ENCODE peak calls at places on chromosome 19, in seven cellular contexts. E is esophagus muscularis mucosa; K is GM23248; G is neural progenitor cell; Z is upper lobe of right lung; V is effector memory CD4-positive, alpha-beta T cell; S is uterus. U is an unnamed sample.
A peak's percentile ranks its signal among the peaks of the same experiment; 100 is the strongest.

GRCh38 chr19:41785653-41786052 is 10.7 kb upstream of the CEACAM3 start:
- DNase-seq in K (peak; percentile 71), G (peak; percentile 76), S (no peak), Z (peak; percentile 81), V (peak; percentile 37), E (no peak), U (peak; percentile 55)

GRCh38 chr19:13071444-13072205 is 31.0 kb downstream of the LYL1 start:
- DNase-seq in V (no peak), S (no peak), E (no peak), Z (no peak), K (no peak), G (no peak), U (no peak)

GRCh38 chr19:33771308-33772101 is 25.2 kb upstream of the KCTD15 start:
- DNase-seq in K (peak; percentile 73), E (no peak), V (peak; percentile 45), S (peak; percentile 29), G (peak; percentile 80), Z (peak; percentile 84), U (peak; percentile 38)

GRCh38 chr19:19538077-19538764 is at the start of gene CILP2:
- DNase-seq in G (peak; percentile 86), K (peak; percentile 53), S (no peak), E (no peak), V (peak; percentile 29), Z (no peak), U (no peak)

GRCh38 chr19:1265611-1266115 is 3.5 kb upstream of the CIRBP start:
- DNase-seq in V (peak; percentile 37), E (no peak), G (no peak), K (peak; percentile 97), S (peak; percentile 75), Z (peak; percentile 84), U (peak; percentile 69)

GRCh38 chr19:47723573-47723923 is 10.3 kb downstream of the EHD2 start:
- DNase-seq in E (no peak), S (peak; percentile 82), K (peak; percentile 88), G (no peak), Z (peak; percentile 82), V (no peak), U (no peak)

GRCh38 chr19:21474671-21475181 is 30.7 kb upstream of the ZNF429 start:
- DNase-seq in K (peak; percentile 72), G (peak; percentile 82), S (peak; percentile 63), E (no peak), Z (peak; percentile 85), V (peak; percentile 45), U (peak; percentile 18)

GRCh38 chr19:52599241-52599640 is 29.2 kb downstream of the ZNF701 start:
- DNase-seq in V (no peak), K (no peak), E (no peak), G (no peak), Z (no peak), S (no peak), U (no peak)

GRCh38 chr19:51026554-51026831 is at the start of gene KLK11:
- DNase-seq in V (no peak), S (no peak), Z (no peak), E (no peak), G (no peak), K (no peak), U (no peak)

GRCh38 chr19:37920591-37921450 is 13.8 kb downstream of the SIPA1L3 start:
- DNase-seq in E (no peak), Z (no peak), S (no peak), G (peak; percentile 23), V (no peak), K (no peak), U (peak; percentile 54)

GRCh38 chr19:16447015-16447384 is 24.8 kb downstream of the EPS15L1 start:
- DNase-seq in G (no peak), K (peak; percentile 93), E (no peak), V (no peak), S (peak; percentile 76), Z (peak; percentile 90), U (peak; percentile 78)

GRCh38 chr19:4059493-4059880 is 7.2 kb downstream of the ZBTB7A start:
- DNase-seq in G (no peak), K (peak; percentile 67), S (no peak), V (no peak), E (no peak), Z (no peak), U (no peak)

GRCh38 chr19:5002143-5002542 is 33.2 kb downstream of the KDM4B start:
- DNase-seq in V (no peak), E (no peak), S (no peak), G (no peak), K (peak; percentile 89), Z (no peak), U (no peak)

GRCh38 chr19:14467391-14467790 is 7.8 kb downstream of the PTGER1 start:
- DNase-seq in Z (no peak), K (no peak), S (no peak), V (no peak), E (no peak), G (no peak), U (no peak)

GRCh38 chr19:16435999-16436650 is 35.6 kb downstream of the EPS15L1 start:
- DNase-seq in K (no peak), V (no peak), E (no peak), Z (no peak), S (no peak), G (no peak), U (no peak)

GRCh38 chr19:12764698-12765097 is 10.7 kb downstream of the HOOK2 start:
- DNase-seq in G (no peak), Z (no peak), V (no peak), E (no peak), K (no peak), S (no peak), U (no peak)

GRCh38 chr19:54172764-54173699 is at the start of gene TMC4:
- DNase-seq in K (peak; percentile 33), G (no peak), S (no peak), E (no peak), Z (peak; percentile 88), V (no peak), U (no peak)

DNA sequence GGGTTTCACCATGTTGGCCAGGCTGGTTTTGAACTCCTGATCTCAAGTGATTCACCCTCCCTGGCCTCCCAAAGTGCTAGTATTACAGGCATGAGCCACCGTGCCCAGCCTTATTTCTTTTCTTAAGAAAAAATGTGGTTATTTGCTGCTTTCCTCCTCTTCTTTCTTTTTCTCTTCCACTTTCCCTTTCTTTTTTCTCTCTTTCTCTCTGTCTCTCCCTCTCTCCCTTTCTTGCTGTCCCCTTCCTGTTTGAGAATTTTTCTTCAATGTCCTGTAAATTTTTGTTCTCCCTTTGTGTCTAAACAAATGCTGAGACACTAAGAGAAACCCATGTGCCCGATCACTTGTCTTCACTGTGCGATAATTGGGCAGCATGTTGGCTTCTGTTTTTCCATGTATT is 2.2 kb downstream of the LEUTX start:
- DNase-seq in S (no peak), V (no peak), E (no peak), Z (no peak), K (no peak), G (no peak), U (no peak)
- H3K27me3 ChIP-seq in S (no peaks in the 10 kb centered on the region), V (peaks cover 9% of the 10 kb centered on the region), E (no peaks in the 10 kb centered on the region), Z (peaks cover 20% of the 10 kb centered on the region), K (peaks cover 32% of the 10 kb centered on the region), G (no peaks in the 10 kb centered on the region), U (no peaks in the 10 kb centered on the region)

GRCh38 chr19:10290439-10290875 is 705 bp downstream of the ICAM5 start:
- DNase-seq in E (no peak), Z (no peak), G (peak; percentile 40), V (no peak), K (peak; percentile 73), S (no peak), U (no peak)

GRCh38 chr19:10290876-10291553 is 1.3 kb downstream of the ICAM5 start:
- DNase-seq in S (peak; percentile 36), Z (peak; percentile 92), K (peak; percentile 80), E (no peak), V (peak; percentile 33), G (peak; percentile 65), U (peak; percentile 69)

GRCh38 chr19:10289167-10289835 is 451 bp upstream of the ICAM5 start:
- DNase-seq in G (peak; percentile 73), K (peak; percentile 93), S (no peak), V (no peak), Z (peak; percentile 86), E (no peak), U (peak; percentile 86)

GRCh38 chr19:10288662-10289166 is 1.0 kb upstream of the ICAM5 start:
- DNase-seq in G (peak; percentile 76), Z (peak; percentile 79), E (no peak), K (peak; percentile 80), S (no peak), V (no peak), U (peak; percentile 76)

GRCh38 chr19:10289836-10290438 is at the start of gene ICAM5:
- DNase-seq in G (no peak), K (peak; percentile 74), S (no peak), E (no peak), V (no peak), Z (no peak), U (peak; percentile 72)
- H3K27me3 ChIP-seq in G (peaks cover 100% of the 10 kb centered on the region), K (no peaks in the 10 kb centered on the region), S (peaks cover 61% of the 10 kb centered on the region), E (peaks cover 80% of the 10 kb centered on the region), V (peaks cover 71% of the 10 kb centered on the region), Z (peaks cover 37% of the 10 kb centered on the region), U (no peaks in the 10 kb centered on the region)

GRCh38 chr19:6696239-6696820 is 24.1 kb downstream of the C3 start:
- DNase-seq in G (no peak), V (no peak), E (no peak), S (no peak), Z (no peak), K (no peak), U (no peak)

GRCh38 chr19:6694147-6694815 is 24.3 kb upstream of the TNFSF14 start:
- DNase-seq in V (no peak), G (no peak), Z (no peak), S (no peak), E (no peak), K (no peak), U (no peak)

GRCh38 chr19:6700586-6701316 is 19.7 kb downstream of the C3 start:
- DNase-seq in S (no peak), K (no peak), G (no peak), V (no peak), Z (peak; percentile 15), E (no peak), U (no peak)

GRCh38 chr19:6697291-6697690 is 23.2 kb downstream of the C3 start:
- DNase-seq in V (no peak), K (no peak), S (no peak), Z (no peak), E (no peak), G (no peak), U (no peak)

GRCh38 chr19:6699935-6700334 is 20.5 kb downstream of the C3 start:
- DNase-seq in S (no peak), K (no peak), Z (no peak), V (no peak), G (no peak), E (no peak), U (no peak)
- H3K27me3 ChIP-seq in S (no peaks in the 10 kb centered on the region), K (no peaks in the 10 kb centered on the region), Z (no peaks in the 10 kb centered on the region), V (no peaks in the 10 kb centered on the region), G (no peaks in the 10 kb centered on the region), E (no peaks in the 10 kb centered on the region), U (no peaks in the 10 kb centered on the region)

DNA sequence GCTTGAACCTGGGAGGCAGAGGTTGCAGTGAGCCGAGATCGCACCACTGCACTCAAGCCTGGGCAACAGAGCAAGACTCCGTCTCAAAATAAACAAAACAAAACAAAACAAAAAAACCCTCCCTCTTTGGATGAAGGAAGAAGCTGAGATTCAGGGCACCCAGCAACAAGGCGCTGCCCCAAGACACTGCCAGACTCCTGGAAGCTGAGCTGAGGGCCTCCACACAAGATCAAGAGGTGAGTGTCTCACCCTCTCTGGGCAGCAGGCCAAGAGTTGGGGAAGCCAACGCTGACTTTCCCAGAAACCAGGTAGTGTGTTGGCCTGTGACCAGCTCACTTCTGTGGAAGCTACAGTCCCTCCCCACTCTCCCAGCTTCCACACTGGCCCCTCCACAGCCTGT is 3.7 kb upstream of the TYROBP start:
- DNase-seq in K (peak; percentile 33), G (no peak), Z (peak; percentile 72), V (no peak), S (no peak), E (no peak), U (no peak)
- H3K27me3 ChIP-seq in K (no peaks in the 10 kb centered on the region), G (no peaks in the 10 kb centered on the region), Z (no peaks in the 10 kb centered on the region), V (no peaks in the 10 kb centered on the region), S (no peaks in the 10 kb centered on the region), E (no peaks in the 10 kb centered on the region), U (no peaks in the 10 kb centered on the region)

U was measured in GM06990.